ENCODE peak calls at places on chromosomes 16 and 17, in eight cellular contexts. S, V, A, Y, Q, E, N and P are unnamed samples.

GRCh38 chr17:17001874-17002520 is 30.1 kb upstream of the TNFRSF13B start:
- DNase-seq in Q (peak), Y (peak), E (peak), A (peak), S (peak), V (peak), N (peak), P (no peak)

GRCh38 chr16:12255919-12256665 is 279.6 kb downstream of the SNX29 start:
- DNase-seq in V (no peak), E (no peak), N (no peak), Y (no peak), Q (no peak), A (no peak), S (no peak), P (no peak)

GRCh38 chr17:79624658-79625478 is 14.0 kb upstream of the RBFOX3 start:
- DNase-seq in Y (no peak), S (no peak), N (no peak), V (no peak), E (peak), Q (peak), A (no peak), P (peak)

GRCh38 chr17:7885357-7886226 is 3.0 kb upstream of the CHD3 start:
- DNase-seq in E (peak), V (peak), A (peak), N (peak), S (peak), Q (peak), Y (peak), P (no peak)

GRCh38 chr17:9817086-9817485 is 4.8 kb downstream of the GSG1L2 start:
- DNase-seq in Q (no peak), S (no peak), N (no peak), E (no peak), Y (peak), A (peak), V (peak), P (no peak)

GRCh38 chr17:41345992-41346391 is 4.6 kb downstream of the KRT33A start:
- DNase-seq in N (no peak), E (no peak), Q (no peak), V (no peak), S (no peak), Y (no peak), A (no peak), P (no peak)

GRCh38 chr17:14593956-14594355 is 293.1 kb downstream of the HS3ST3B1 start:
- DNase-seq in Q (no peak), S (no peak), E (no peak), N (no peak), Y (no peak), V (no peak), A (no peak), P (no peak)

GRCh38 chr17:74601944-74602572 is 10.0 kb upstream of the CD300LD start:
- DNase-seq in A (no peak), S (no peak), Q (no peak), E (no peak), V (peak), N (peak), Y (no peak), P (no peak)

GRCh38 chr16:10611825-10612342 is 31.5 kb upstream of the EMP2 start:
- DNase-seq in A (no peak), Q (no peak), Y (no peak), V (no peak), E (no peak), N (no peak), S (no peak), P (no peak)

GRCh38 chr17:6555331-6556120 is 829 bp downstream of the PITPNM3 start:
- DNase-seq in S (peak), V (no peak), E (no peak), Y (peak), Q (peak), N (no peak), A (peak), P (no peak)

GRCh38 chr17:6557040-6557438 is 684 bp upstream of the PITPNM3 start:
- DNase-seq in N (no peak), Q (no peak), E (no peak), V (no peak), A (no peak), S (no peak), Y (no peak), P (no peak)

GRCh38 chr17:6558276-6558675 is 1.9 kb upstream of the PITPNM3 start:
- DNase-seq in Q (no peak), Y (peak), V (no peak), E (no peak), S (no peak), N (no peak), A (no peak), P (no peak)

GRCh38 chr17:6554871-6555330 is 1.5 kb downstream of the PITPNM3 start:
- DNase-seq in E (no peak), Q (no peak), Y (peak), N (no peak), S (peak), V (no peak), A (no peak), P (no peak)

GRCh38 chr17:6556121-6557039 is at the start of gene PITPNM3:
- DNase-seq in A (no peak), S (peak), Y (peak), N (no peak), Q (no peak), E (no peak), V (no peak), P (no peak)
- H3K27ac ChIP-seq in A (peak), S (no peak), Y (peak), N (no peak), Q (peak), E (no peak), V (no peak), P (peak)

DNA sequence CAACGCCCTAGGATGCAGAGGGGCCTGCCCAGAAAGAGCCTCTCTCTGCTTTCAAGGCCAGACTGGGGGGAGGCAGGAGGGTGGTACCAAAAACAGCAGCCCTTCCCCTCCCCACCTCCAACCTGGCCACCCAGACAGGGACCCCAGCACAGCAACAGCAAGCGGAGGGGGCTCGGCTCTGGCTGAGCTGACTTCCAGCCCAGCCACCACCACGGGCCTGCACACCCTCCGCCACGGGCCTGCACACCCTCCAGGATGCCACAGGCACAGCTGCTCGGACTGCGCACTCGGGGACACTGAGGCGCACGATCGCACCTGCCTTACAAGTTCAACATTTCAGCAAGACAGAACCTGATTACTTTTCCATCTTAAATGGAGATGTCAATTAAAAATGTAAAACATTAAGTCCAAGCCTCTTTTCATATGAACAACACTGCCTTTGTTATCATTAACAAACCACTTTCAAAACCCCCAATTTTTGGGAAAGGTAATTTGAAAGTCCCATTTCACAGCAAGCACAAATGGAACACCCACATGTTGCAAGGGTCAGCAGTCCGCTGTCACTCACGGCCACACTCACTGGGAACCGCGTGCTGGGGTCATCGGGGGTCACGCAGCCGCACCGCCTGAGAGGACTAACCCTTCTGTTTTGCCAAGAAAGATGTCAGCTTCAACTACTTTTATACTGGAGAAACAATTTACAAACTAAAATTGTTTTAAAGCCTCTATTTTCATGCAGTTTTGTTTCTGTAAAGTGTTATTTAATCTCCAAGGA is 76.4 kb downstream of the ANKRD11 start:
- DNase-seq in E (no peak), N (no peak), A (no peak), V (no peak), Q (no peak), Y (no peak), S (no peak), P (no peak)
- TF ChIP-seq POLR2A in E (no peak), N (no peak), A (no peak), V (no peak), Q (no peak), Y (no peak), S (no peak), P (no peak)

DNA sequence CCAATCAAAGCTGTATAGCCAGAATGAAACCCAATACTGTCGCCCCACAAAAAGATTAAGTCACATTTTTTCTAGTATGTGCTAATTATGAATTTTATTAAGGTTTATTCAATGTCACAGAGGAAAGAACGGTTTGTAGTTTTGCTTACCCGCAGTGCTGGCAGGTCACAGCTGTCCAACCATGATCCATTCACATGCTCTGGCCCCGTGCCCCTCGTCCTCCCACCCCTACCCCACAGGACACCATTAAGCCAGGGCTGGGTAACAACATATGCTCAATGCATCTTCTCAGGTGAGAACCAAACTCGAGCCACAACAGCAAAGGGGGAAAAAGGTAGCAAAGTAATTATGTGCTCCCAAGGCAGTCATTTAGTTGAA is 589 bp upstream of the FBF1 start:
- DNase-seq in E (no peak), S (no peak), Q (no peak), V (peak), Y (no peak), A (no peak), N (no peak), P (no peak)
- H3K4me3 ChIP-seq in E (peak), S (no peak), Q (peak), V (no peak), Y (peak), A (peak), N (peak), P (peak)

GRCh38 chr17:76547642-76548202 is 7.9 kb downstream of the PRCD start:
- DNase-seq in E (no peak), N (no peak), Q (no peak), S (no peak), A (no peak), V (no peak), Y (no peak), P (no peak)
- H3K27ac ChIP-seq in E (no peak), N (no peak), Q (no peak), S (no peak), A (no peak), V (peak), Y (no peak), P (no peak)

GRCh38 chr16:66834746-66835145 is 4.0 kb upstream of the NAE1 start:
- DNase-seq in Q (no peak), Y (no peak), S (no peak), E (no peak), N (no peak), V (no peak), A (no peak), P (no peak)

GRCh38 chr16:66832661-66833305 is 2.0 kb upstream of the NAE1 start:
- DNase-seq in Q (no peak), E (no peak), Y (no peak), S (no peak), A (no peak), N (no peak), V (no peak), P (peak)

GRCh38 chr16:66832190-66832589 is 1.4 kb upstream of the NAE1 start:
- DNase-seq in E (no peak), S (no peak), V (no peak), Y (no peak), N (no peak), Q (no peak), A (no peak), P (no peak)

GRCh38 chr16:66830422-66831404 is at the start of gene NAE1:
- DNase-seq in Y (peak), E (peak), V (peak), A (peak), Q (peak), N (peak), S (peak), P (no peak)
- TF ChIP-seq POLR2A in Y (no peak), E (peak), V (peak), A (peak), Q (peak), N (peak), S (peak), P (peak)

DNA sequence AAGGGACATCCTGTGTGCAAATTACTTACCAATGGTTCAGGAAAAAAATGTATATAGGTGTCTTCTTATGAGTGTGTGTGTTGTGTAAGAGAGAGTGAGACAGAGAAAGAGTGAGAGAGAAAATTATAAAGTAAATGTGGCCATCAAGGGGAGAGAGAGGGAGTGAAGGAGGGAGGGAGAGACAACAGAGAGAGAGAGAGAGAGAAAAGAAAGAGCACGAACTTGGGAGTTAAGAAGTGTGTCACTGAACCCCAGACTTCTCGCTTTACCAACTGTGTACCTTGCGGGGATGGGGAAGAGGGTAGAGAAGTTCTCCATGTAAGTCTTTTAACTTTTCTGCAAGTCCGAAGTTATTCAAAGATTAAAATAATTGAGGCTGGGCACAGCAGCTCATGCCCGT is 28.8 kb upstream of the ARL4D start:
- DNase-seq in S (no peak), N (no peak), Y (no peak), Q (no peak), V (no peak), E (peak), A (no peak), P (no peak)
- H3K4me3 ChIP-seq in S (no peak), N (peak), Y (no peak), Q (no peak), V (no peak), E (peak), A (no peak), P (no peak)

GRCh38 chr17:55730380-55730779 is 7.7 kb upstream of the TMEM100 start:
- DNase-seq in N (no peak), S (no peak), Y (no peak), V (no peak), A (no peak), Q (no peak), E (no peak), P (no peak)
- H3K27ac ChIP-seq in N (peak), S (peak), Y (no peak), V (no peak), A (peak), Q (no peak), E (no peak), P (peak)

DNA sequence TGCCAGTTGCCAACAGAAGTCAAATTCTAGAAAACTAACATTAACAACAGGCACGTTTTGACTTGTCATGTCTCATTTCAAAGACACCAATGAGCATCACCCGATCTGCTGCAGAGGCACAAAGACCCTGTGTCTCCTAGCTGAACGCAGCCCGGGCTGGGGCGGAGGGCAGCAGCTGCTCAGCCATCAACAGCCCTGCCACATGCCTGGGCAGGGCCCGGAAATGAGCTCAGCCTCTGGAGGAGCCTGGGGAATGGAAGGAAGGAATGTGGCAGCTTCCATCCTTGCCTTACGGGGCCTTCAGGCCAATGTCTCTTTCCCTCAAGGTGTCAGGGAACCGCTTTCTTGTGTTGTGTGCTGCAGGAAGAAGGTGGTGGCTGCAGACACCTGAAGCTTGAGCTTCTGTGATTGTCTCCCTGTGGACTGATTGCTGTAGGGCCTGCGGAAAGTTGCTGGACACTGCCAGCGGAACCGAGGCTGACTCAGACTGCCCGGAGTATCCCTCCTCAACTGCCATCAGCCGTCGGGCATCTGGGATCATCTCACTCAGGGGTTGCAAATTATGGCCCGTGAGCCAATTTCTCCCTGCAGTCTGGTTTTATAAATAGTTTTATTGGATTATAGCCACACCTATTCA is 7.3 kb downstream of the CDH13 start:
- DNase-seq in V (no peak), N (peak), A (peak), S (no peak), Y (no peak), E (no peak), Q (no peak), P (no peak)
- TF ChIP-seq POLR2A in V (no peak), N (no peak), A (no peak), S (no peak), Y (no peak), E (no peak), Q (no peak), P (no peak)